ENCODE peak calls at places on chromosome 4, in seven cellular contexts. G is brain microvascular endothelial cell, H is transverse colon, B is endodermal cell, E is left ventricle myocardium inferior, K is PC-3, N is tibial nerve. Z is an unnamed sample.

GRCh38 chr4:54586343-54586953 is 71.3 kb upstream of the KIT start:
- DNase-seq in N (no peak), H (peak; percentile 33), E (no peak), B (no peak), K (peak; percentile 79), G (peak; percentile 81), Z (no peak)

GRCh38 chr4:150156543-150156942 is 78.3 kb downstream of the DCLK2 start:
- DNase-seq in G (no peak), B (no peak), E (no peak), K (no peak), H (no peak), N (no peak), Z (no peak)

GRCh38 chr4:107991945-107992625 is 2.4 kb downstream of the HADH start:
- DNase-seq in E (no peak), G (no peak), H (no peak), N (no peak), B (no peak), K (no peak), Z (no peak)

GRCh38 chr4:114642173-114642780 is 43.7 kb downstream of the UGT8 start:
- DNase-seq in G (no peak), N (no peak), K (no peak), H (no peak), E (no peak), B (no peak), Z (no peak)

GRCh38 chr4:128913228-128913627 is 103.7 kb downstream of the JADE1 start:
- DNase-seq in B (no peak), H (no peak), E (no peak), N (no peak), G (no peak), K (no peak), Z (no peak)

GRCh38 chr4:93646225-93646930 is 182.2 kb upstream of the ATOH1 start:
- DNase-seq in B (no peak), E (no peak), N (no peak), H (no peak), G (no peak), K (peak; percentile 65), Z (no peak)

GRCh38 chr4:78059524-78059889 is 2.4 kb downstream of the FRAS1 start:
- DNase-seq in E (peak; percentile 24), N (peak; percentile 41), H (peak; percentile 59), B (peak; percentile 88), G (peak; percentile 60), K (peak; percentile 84), Z (peak; percentile 70)

GRCh38 chr4:159051245-159052071 is 51.4 kb upstream of the RAPGEF2 start:
- DNase-seq in N (no peak), G (no peak), B (no peak), E (no peak), H (no peak), K (no peak), Z (no peak)

GRCh38 chr4:143399113-143399949 is 62.7 kb downstream of the GAB1 start:
- DNase-seq in E (no peak), H (no peak), K (peak; percentile 75), N (no peak), B (no peak), G (no peak), Z (no peak)

GRCh38 chr4:150852237-150852636 is 162.8 kb downstream of the LRBA start:
- DNase-seq in H (no peak), K (no peak), E (no peak), B (no peak), G (no peak), N (no peak), Z (no peak)

GRCh38 chr4:178387756-178388155 is 945.5 kb upstream of the AGA start:
- DNase-seq in G (no peak), H (no peak), N (no peak), K (no peak), B (no peak), E (no peak), Z (no peak)

GRCh38 chr4:185941476-185941875 is 127.5 kb upstream of the TLR3 start:
- DNase-seq in H (no peak), K (peak; percentile 8), B (no peak), E (no peak), G (no peak), N (no peak), Z (no peak)

DNA sequence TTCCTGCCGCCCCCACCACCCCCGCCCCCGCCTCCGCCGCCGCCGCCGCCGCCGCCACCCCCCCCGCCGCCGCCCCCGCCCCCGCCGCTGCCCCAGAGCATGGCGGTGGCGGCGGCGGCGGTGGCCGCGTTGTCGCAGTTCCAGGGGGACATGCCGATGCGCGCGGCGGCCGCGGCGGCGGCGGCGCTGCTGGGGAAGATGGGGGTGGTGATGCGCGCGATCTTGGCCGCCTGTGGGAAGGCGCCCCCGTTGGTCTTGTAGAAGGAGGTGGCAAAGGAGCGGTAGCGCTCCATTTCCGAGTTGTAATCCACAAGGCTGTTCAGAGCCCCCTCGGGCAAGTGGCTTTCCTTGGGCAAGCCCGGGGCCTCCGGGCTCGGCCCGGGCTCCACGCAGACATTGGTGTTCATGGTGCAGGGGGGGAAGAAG is 3.3 kb downstream of the CXXC4 start:
- DNase-seq in E (peak; percentile 35), G (no peak), K (no peak), B (peak; percentile 86), N (no peak), H (peak; percentile 47), Z (peak; percentile 59)
- H3K27ac ChIP-seq in E (peak overlapping the region; percentile 90), G (no peak overlapping the region), K (no peak overlapping the region), B (peak overlapping the region; percentile 87), N (peak overlapping the region; percentile 84), H (peak overlapping the region; percentile 89), Z (peak overlapping the region; percentile 70)

DNA sequence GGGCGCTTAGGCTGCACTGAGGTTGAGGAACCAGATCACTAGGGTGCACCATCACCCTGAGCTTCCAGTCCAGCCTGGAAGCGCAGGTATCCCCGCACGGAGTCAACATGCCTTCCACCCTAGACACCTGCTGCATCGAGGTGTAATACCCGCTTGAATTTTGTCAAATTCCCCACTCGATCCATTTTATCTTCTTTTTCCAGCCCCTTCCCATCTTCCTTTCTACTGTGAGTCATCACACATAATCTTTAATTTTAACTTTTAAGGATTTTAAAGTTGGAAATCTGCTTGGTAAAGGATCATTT is 824 bp downstream of the PLK4 start:
- DNase-seq in N (no peak), E (no peak), H (no peak), G (no peak), K (no peak), B (no peak), Z (no peak)
- H3K4me3 ChIP-seq in N (peak overlapping the region; percentile 74), E (peak overlapping the region; percentile 87), H (peak overlapping the region; percentile 62), G (peak overlapping the region; percentile 95), K (peak overlapping the region; percentile 90), B (peak overlapping the region; percentile 90), Z (peak overlapping the region; percentile 64)

DNA sequence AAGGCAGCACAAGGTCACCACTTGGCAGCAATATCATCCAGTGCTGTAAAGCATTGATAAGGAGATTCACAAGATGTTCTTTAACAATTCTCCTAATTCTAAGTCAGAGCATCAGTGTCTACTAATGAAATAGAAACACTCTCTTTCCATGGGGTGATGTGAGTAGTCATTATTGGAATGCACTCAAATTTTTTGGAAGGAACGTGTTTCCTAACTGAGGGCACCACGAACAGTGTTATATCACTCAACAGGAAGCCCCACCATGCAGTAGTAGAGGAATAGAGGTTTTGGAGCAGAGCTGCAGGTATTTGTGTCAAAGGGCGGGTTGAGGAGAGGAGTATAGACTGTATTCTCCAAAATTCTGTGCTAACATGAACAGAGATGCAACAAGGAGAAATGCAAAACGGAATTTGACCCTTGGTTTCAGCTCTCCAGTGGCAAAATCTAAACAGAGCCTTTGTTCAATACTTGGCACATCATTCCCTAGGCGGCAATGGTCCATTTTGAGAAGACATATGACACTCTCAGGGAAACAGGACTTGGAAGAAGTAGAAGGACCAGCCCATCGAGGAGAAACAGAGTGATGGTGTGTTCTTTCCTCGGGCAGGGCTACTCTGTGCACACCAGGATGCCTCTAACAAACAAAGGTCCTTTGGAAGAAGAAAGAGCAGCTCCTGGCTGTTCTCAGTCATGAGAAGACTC is 98.9 kb downstream of the CPEB2 start:
- DNase-seq in B (no peak), H (no peak), K (peak; percentile 10), G (no peak), E (no peak), N (no peak), Z (no peak)
- H3K27ac ChIP-seq in B (no peak overlapping the region), H (no peak overlapping the region), K (no peak overlapping the region), G (no peak overlapping the region), E (no peak overlapping the region), N (no peak overlapping the region), Z (no peak overlapping the region)

DNA sequence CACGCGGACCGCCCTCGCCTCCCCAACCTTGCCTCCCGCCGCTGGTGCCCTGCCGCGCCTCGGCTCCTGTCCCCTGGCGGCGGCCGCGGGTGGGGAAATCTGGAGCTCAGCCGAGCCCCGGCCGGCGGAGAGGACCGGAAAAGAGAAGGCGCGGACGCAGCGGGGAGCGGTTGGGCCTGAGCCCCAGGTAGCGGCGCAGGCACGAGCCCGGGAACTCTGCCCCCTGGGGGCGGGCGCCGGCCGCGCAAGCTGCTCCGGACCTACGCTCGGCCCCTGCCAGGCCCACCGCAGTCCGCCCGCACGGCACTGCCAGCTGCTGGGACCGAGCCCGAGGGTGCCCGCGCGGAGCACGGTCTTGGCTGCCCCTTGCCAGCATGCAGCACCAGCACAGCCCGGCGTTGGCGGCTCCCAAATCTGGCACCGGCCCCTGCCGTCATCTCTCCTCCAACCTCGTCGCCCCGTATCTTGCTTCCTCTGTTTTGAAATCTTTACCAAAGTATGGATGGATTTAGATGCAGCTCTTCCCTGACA is at the start of gene PRSS12:
- DNase-seq in E (peak; percentile 48), G (peak; percentile 43), N (peak; percentile 34), H (peak; percentile 85), B (peak; percentile 95), K (peak; percentile 60), Z (peak; percentile 83)
- H3K4me3 ChIP-seq in E (peak within 1 kb of the TSS; percentile 64), G (peak within 1 kb of the TSS; percentile 68), N (peak within 1 kb of the TSS; percentile 60), H (peak within 1 kb of the TSS; percentile 49), B (peak within 1 kb of the TSS; percentile 76), K (peak within 1 kb of the TSS; percentile 67), Z (peak within 1 kb of the TSS; percentile 63)

GRCh38 chr4:153409412-153409811 is 56.7 kb upstream of the TMEM131L start:
- DNase-seq in H (no peak), E (no peak), K (peak; percentile 70), B (no peak), G (peak; percentile 76), N (no peak), Z (no peak)

GRCh38 chr4:153413827-153414226 is 52.3 kb upstream of the TMEM131L start:
- DNase-seq in E (no peak), G (no peak), B (no peak), N (no peak), H (no peak), K (no peak), Z (no peak)

GRCh38 chr4:153409924-153410501 is 56.1 kb upstream of the TMEM131L start:
- DNase-seq in K (no peak), N (no peak), E (no peak), G (no peak), B (no peak), H (no peak), Z (no peak)

GRCh38 chr4:153407906-153408305 is 58.3 kb upstream of the TMEM131L start:
- DNase-seq in K (no peak), N (no peak), G (no peak), B (no peak), H (no peak), E (no peak), Z (no peak)

DNA sequence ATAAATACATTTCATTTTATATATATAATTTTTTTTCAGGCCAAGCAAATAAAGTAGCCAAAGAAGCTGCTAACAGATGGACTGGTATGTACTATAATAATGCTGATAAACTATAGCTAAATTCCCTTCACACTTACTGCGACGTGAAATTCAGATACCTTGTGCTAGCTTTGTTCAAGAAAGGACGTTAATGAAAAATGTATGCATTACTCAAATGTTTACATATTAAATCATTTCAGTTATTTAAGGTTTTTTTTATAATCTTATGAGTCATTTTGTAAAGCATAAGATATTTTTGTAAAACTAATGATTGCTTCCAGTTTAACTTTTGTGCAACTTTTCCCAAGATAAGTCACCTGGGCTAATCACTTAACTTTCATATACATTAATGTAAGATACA is 57.2 kb upstream of the TMEM131L start:
- DNase-seq in H (no peak), N (no peak), E (no peak), K (peak; percentile 30), G (no peak), B (no peak), Z (no peak)
- H3K27ac ChIP-seq in H (no peak overlapping the region), N (no peak overlapping the region), E (no peak overlapping the region), K (peak overlapping the region; percentile 59), G (peak overlapping the region; percentile 57), B (no peak overlapping the region), Z (no peak overlapping the region)

Z was measured in testis.